ENCODE peak calls at places on chromosome 1, in five cellular contexts. One of them, this sample, is unnamed.

GRCh38 chr1:222114536-222115156 is 372.8 kb upstream of the DUSP10 start:
- DNase-seq in transverse colon: no peak
- DNase-seq in psoas muscle: no peak
- DNase-seq in HuH-7.5: no peak
- DNase-seq in 8988T: no peak
- DNase-seq in this sample: no peak

GRCh38 chr1:42004860-42005259 is 86.1 kb upstream of the HIVEP3 start:
- DNase-seq in transverse colon: no peak
- DNase-seq in psoas muscle: no peak
- DNase-seq in HuH-7.5: no peak
- DNase-seq in 8988T: no peak
- DNase-seq in this sample: no peak

GRCh38 chr1:156124557-156125483 is 10.3 kb downstream of the LMNA start:
- DNase-seq in transverse colon: peak
- DNase-seq in psoas muscle: peak
- DNase-seq in HuH-7.5: no peak
- DNase-seq in 8988T: no peak
- DNase-seq in this sample: no peak

GRCh38 chr1:156945881-156946661 is 25.6 kb downstream of the LRRC71 start:
- DNase-seq in transverse colon: peak
- DNase-seq in psoas muscle: peak
- DNase-seq in HuH-7.5: no peak
- DNase-seq in 8988T: no peak
- DNase-seq in this sample: no peak

GRCh38 chr1:59699227-59699847 is 115.4 kb upstream of the HOOK1 start:
- DNase-seq in transverse colon: no peak
- DNase-seq in psoas muscle: no peak
- DNase-seq in HuH-7.5: no peak
- DNase-seq in 8988T: no peak
- DNase-seq in this sample: peak

GRCh38 chr1:54413295-54413694 is 7.1 kb upstream of the SSBP3 start:
- DNase-seq in transverse colon: peak
- DNase-seq in psoas muscle: peak
- DNase-seq in HuH-7.5: no peak
- DNase-seq in 8988T: no peak
- DNase-seq in this sample: no peak

GRCh38 chr1:30415171-30415940 is 308.0 kb downstream of the MATN1 start:
- DNase-seq in transverse colon: no peak
- DNase-seq in psoas muscle: no peak
- DNase-seq in HuH-7.5: no peak
- DNase-seq in 8988T: no peak
- DNase-seq in this sample: no peak

GRCh38 chr1:248752119-248752931 is 3.2 kb downstream of the LYPD8 start:
- DNase-seq in transverse colon: no peak
- DNase-seq in psoas muscle: no peak
- DNase-seq in HuH-7.5: no peak
- DNase-seq in 8988T: no peak
- DNase-seq in this sample: peak

GRCh38 chr1:162626733-162627132 is 5.5 kb upstream of the DDR2 start:
- DNase-seq in transverse colon: no peak
- DNase-seq in psoas muscle: no peak
- DNase-seq in HuH-7.5: no peak
- DNase-seq in 8988T: no peak
- DNase-seq in this sample: no peak

GRCh38 chr1:113452921-113453770 is 62.8 kb downstream of the MAGI3 start:
- DNase-seq in transverse colon: peak
- DNase-seq in psoas muscle: no peak
- DNase-seq in HuH-7.5: no peak
- DNase-seq in 8988T: no peak
- DNase-seq in this sample: peak

GRCh38 chr1:168485048-168485447 is 58.7 kb downstream of the XCL2 start:
- DNase-seq in transverse colon: peak
- DNase-seq in psoas muscle: no peak
- DNase-seq in HuH-7.5: no peak
- DNase-seq in 8988T: no peak
- DNase-seq in this sample: no peak

This sample was measured in T47D.